ENCODE peak calls at places on chromosome 2, in six cellular contexts. E, D, Y, U, G and M are unnamed samples.
A peak's percentile ranks its signal among the peaks of the same experiment; 100 is the strongest.

GRCh38 chr2:13578547-13578946 is 861.8 kb downstream of the TRIB2 start:
- DNase-seq in E (no peak), G (no peak), U (peak; percentile 47), Y (no peak), D (no peak), M (no peak)

GRCh38 chr2:179936654-179937053 is 70.4 kb downstream of the CWC22 start:
- DNase-seq in E (peak; percentile 57), G (no peak), D (no peak), U (no peak), Y (peak; percentile 10), M (no peak)

GRCh38 chr2:241965931-241966412 is 96.4 kb downstream of the RTP5 start:
- DNase-seq in E (no peak), D (peak; percentile 46), Y (peak; percentile 59), G (peak; percentile 75), U (peak; percentile 98), M (no peak)

GRCh38 chr2:95260028-95261023 is 13.9 kb upstream of the PROM2 start:
- DNase-seq in D (no peak), U (no peak), E (no peak), Y (no peak), G (no peak), M (no peak)

GRCh38 chr2:71995067-71995665 is 152.5 kb downstream of the CYP26B1 start:
- DNase-seq in Y (no peak), E (no peak), U (no peak), D (no peak), G (no peak), M (no peak)

GRCh38 chr2:12504443-12504842 is 212.3 kb upstream of the TRIB2 start:
- DNase-seq in G (no peak), E (no peak), U (peak; percentile 54), Y (no peak), D (no peak), M (no peak)

GRCh38 chr2:149921911-149922616 is 334.5 kb upstream of the MMADHC start:
- DNase-seq in D (no peak), G (no peak), Y (no peak), E (no peak), U (no peak), M (no peak)

GRCh38 chr2:159249955-159250723 is 36.4 kb downstream of the WDSUB1 start:
- DNase-seq in U (peak; percentile 62), E (peak; percentile 44), G (peak; percentile 81), Y (no peak), D (no peak), M (peak; percentile 33)

GRCh38 chr2:220106065-220106464 is 478.6 kb downstream of the SLC4A3 start:
- DNase-seq in Y (no peak), U (no peak), E (no peak), D (no peak), G (no peak), M (no peak)